ENCODE peak calls at places on chromosomes 7 and 10, in five cellular contexts. L, G, Z, D and O are unnamed samples.

GRCh38 chr7:88357295-88357694 is 50.6 kb upstream of the STEAP4 start:
- DNase-seq in G (no peak), Z (no peak), L (peak; percentile 48), D (no peak), O (no peak)

GRCh38 chr10:129104266-129105045 is 362.6 kb upstream of the MGMT start:
- DNase-seq in D (no peak), Z (no peak), G (no peak), L (no peak), O (no peak)

GRCh38 chr7:66043681-66044497 is 31.7 kb upstream of the ASL start:
- DNase-seq in G (no peak), D (peak; percentile 3), Z (peak; percentile 73), L (peak; percentile 68), O (no peak)

GRCh38 chr7:23022258-23022745 is 8.4 kb upstream of the HYCC1 start:
- DNase-seq in D (no peak), L (no peak), G (no peak), Z (no peak), O (no peak)

GRCh38 chr10:102504179-102504975 is 605 bp downstream of the SUFU start:
- DNase-seq in G (peak; percentile 33), D (peak; percentile 40), Z (peak; percentile 86), L (peak; percentile 68), O (peak; percentile 7)

GRCh38 chr7:32618987-32619386 is 123.7 kb downstream of the AVL9 start:
- DNase-seq in D (no peak), G (no peak), L (no peak), Z (no peak), O (no peak)

GRCh38 chr10:128419466-128420019 is 293.3 kb upstream of the MKI67 start:
- DNase-seq in Z (no peak), L (no peak), D (no peak), G (no peak), O (no peak)

GRCh38 chr10:82150123-82150900 is 275.3 kb downstream of the NRG3 start:
- DNase-seq in Z (peak; percentile 83), D (no peak), G (no peak), L (peak; percentile 42), O (no peak)

GRCh38 chr10:104416851-104417250 is 63.2 kb downstream of the CFAP58 start:
- DNase-seq in G (no peak), Z (no peak), L (no peak), D (no peak), O (no peak)

GRCh38 chr10:17409170-17409733 is 45.1 kb downstream of the ST8SIA6 start:
- DNase-seq in Z (no peak), L (no peak), D (peak; percentile 40), G (no peak), O (no peak)

GRCh38 chr7:116955801-116956514 is 2.7 kb downstream of the ST7 start:
- DNase-seq in G (no peak), D (no peak), Z (no peak), L (no peak), O (no peak)

GRCh38 chr7:46390042-46390441 is 469.0 kb upstream of the IGFBP3 start:
- DNase-seq in Z (no peak), G (no peak), D (no peak), L (no peak), O (no peak)

GRCh38 chr10:78372806-78373205 is 339.1 kb downstream of the RPS24 start:
- DNase-seq in G (no peak), L (peak; percentile 5), Z (no peak), D (no peak), O (no peak)

GRCh38 chr10:120824864-120825263 is 26.3 kb upstream of the WDR11 start:
- DNase-seq in Z (peak; percentile 81), L (peak; percentile 50), G (peak; percentile 14), D (no peak), O (no peak)

GRCh38 chr10:43957267-43958070 is 308.8 kb upstream of the ZNF32 start:
- DNase-seq in Z (no peak), G (no peak), L (no peak), D (no peak), O (no peak)

GRCh38 chr7:63047061-63047460 is 951.6 kb upstream of the ZNF722 start:
- DNase-seq in G (no peak), D (no peak), L (no peak), Z (no peak), O (no peak)

GRCh38 chr7:100044719-100045118 is 4.9 kb upstream of the ZSCAN21 start:
- DNase-seq in D (no peak), Z (no peak), L (no peak), G (peak; percentile 33), O (no peak)

GRCh38 chr10:122333037-122333436 is 41.5 kb upstream of the PLEKHA1 start:
- DNase-seq in G (no peak), D (no peak), Z (no peak), L (no peak), O (no peak)

GRCh38 chr7:68700414-68700813 is 897.9 kb upstream of the AUTS2 start:
- DNase-seq in G (no peak), Z (no peak), L (no peak), D (no peak), O (no peak)

GRCh38 chr7:22698762-22699161 is 28.2 kb upstream of the IL6 start:
- DNase-seq in Z (no peak), L (no peak), D (no peak), G (no peak), O (no peak)

GRCh38 chr7:2114052-2114451 is 118.7 kb downstream of the MAD1L1 start:
- DNase-seq in G (peak; percentile 74), D (no peak), L (no peak), Z (no peak), O (no peak)

GRCh38 chr7:73717025-73717807 is 2.3 kb downstream of the STX1A start:
- DNase-seq in Z (no peak), G (no peak), D (no peak), L (no peak), O (no peak)

GRCh38 chr10:58780481-58780880 is 267.8 kb downstream of the BICC1 start:
- DNase-seq in D (no peak), Z (no peak), L (no peak), G (no peak), O (no peak)

GRCh38 chr7:134364619-134365037 is 47.9 kb upstream of the SLC35B4 start:
- DNase-seq in G (peak; percentile 61), Z (no peak), D (no peak), L (no peak), O (no peak)

GRCh38 chr7:151798851-151799428 is 78.0 kb downstream of the PRKAG2 start:
- DNase-seq in D (no peak), Z (no peak), G (no peak), L (no peak), O (no peak)

GRCh38 chr7:18952846-18953245 is 164.6 kb downstream of the TWIST1 start:
- DNase-seq in L (no peak), D (no peak), Z (no peak), G (no peak), O (no peak)

GRCh38 chr10:12592967-12593366 is 243.6 kb downstream of the CAMK1D start:
- DNase-seq in D (no peak), G (no peak), L (no peak), Z (no peak), O (no peak)

GRCh38 chr10:20415684-20416083 is 481.4 kb downstream of the NEBL start:
- DNase-seq in G (no peak), L (no peak), D (no peak), Z (no peak), O (no peak)

GRCh38 chr10:30877111-30877510 is 154.6 kb downstream of the ZNF438 start:
- DNase-seq in D (no peak), G (no peak), L (no peak), Z (no peak), O (no peak)

GRCh38 chr10:7593068-7593467 is 73.7 kb downstream of the ITIH5 start:
- DNase-seq in Z (no peak), L (peak; percentile 60), G (no peak), D (no peak), O (no peak)

GRCh38 chr7:620885-621284 is 101.2 kb upstream of the PDGFA start:
- DNase-seq in L (no peak), G (no peak), Z (no peak), D (no peak), O (no peak)

GRCh38 chr7:617614-618538 is 98.2 kb upstream of the PDGFA start:
- DNase-seq in G (no peak), D (no peak), Z (no peak), L (peak; percentile 46), O (no peak)

GRCh38 chr7:619356-619840 is 99.8 kb upstream of the PDGFA start:
- DNase-seq in G (no peak), L (peak; percentile 18), Z (no peak), D (no peak), O (no peak)

GRCh38 chr7:620052-620451 is 100.4 kb upstream of the PDGFA start:
- DNase-seq in L (peak; percentile 16), D (no peak), G (peak; percentile 88), Z (no peak), O (no peak)

GRCh38 chr7:618539-619355 is 99.1 kb upstream of the PDGFA start:
- DNase-seq in Z (no peak), L (peak; percentile 53), G (no peak), D (peak; percentile 88), O (peak; percentile 68)
- H3K27ac ChIP-seq in Z (no peak overlapping the region), L (no peak overlapping the region), G (no peak overlapping the region), D (peak overlapping the region; percentile 78), O (peak overlapping the region; percentile 86)

GRCh38 chr7:140053812-140054539 is 8.8 kb downstream of the PARP12 start:
- DNase-seq in G (no peak), Z (no peak), D (no peak), L (no peak), O (no peak)
- H3K27ac ChIP-seq in G (no peak overlapping the region), Z (no peak overlapping the region), D (peak overlapping the region; percentile 19), L (no peak overlapping the region), O (no peak overlapping the region)

GRCh38 chr10:92239185-92239599 is 51.7 kb downstream of the CPEB3 start:
- DNase-seq in L (no peak), G (no peak), D (no peak), Z (peak; percentile 6), O (no peak)
- H3K27ac ChIP-seq in L (no peak overlapping the region), G (peak overlapping the region; percentile 91), D (no peak overlapping the region), Z (no peak overlapping the region), O (no peak overlapping the region)

GRCh38 chr7:12637819-12638592 is 49.4 kb upstream of the ARL4A start:
- DNase-seq in D (peak; percentile 3), L (no peak), G (no peak), Z (no peak), O (no peak)
- H3K27ac ChIP-seq in D (no peak overlapping the region), L (no peak overlapping the region), G (no peak overlapping the region), Z (no peak overlapping the region), O (no peak overlapping the region)

DNA sequence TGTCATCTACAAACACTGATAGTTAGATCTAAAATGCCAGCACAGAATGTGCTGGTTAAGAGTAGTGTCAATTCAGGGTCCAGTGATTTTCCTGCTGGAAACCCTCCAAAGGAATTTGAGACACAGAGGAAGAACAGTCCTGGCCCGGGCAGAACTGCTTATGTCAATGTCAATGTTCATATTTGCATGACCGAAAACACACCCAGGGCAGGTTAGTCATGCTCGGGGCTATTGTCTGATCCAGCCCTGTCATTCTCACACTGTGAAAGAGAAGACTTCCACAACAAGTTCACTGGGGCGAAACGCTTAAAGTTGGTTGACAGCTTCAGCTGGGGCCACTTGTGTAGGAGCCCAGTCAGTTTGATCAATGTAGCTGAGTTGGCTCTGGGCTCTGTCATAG is 139.3 kb downstream of the C1GALT1 start:
- DNase-seq in G (peak; percentile 55), Z (no peak), L (no peak), D (no peak), O (no peak)
- H3K27ac ChIP-seq in G (no peak overlapping the region), Z (no peak overlapping the region), L (no peak overlapping the region), D (no peak overlapping the region), O (no peak overlapping the region)

GRCh38 chr10:60380781-60381180 is 8.9 kb downstream of the ANK3 start:
- DNase-seq in G (no peak), D (no peak), Z (no peak), L (no peak), O (no peak)
- H3K27ac ChIP-seq in G (no peak overlapping the region), D (no peak overlapping the region), Z (no peak overlapping the region), L (no peak overlapping the region), O (no peak overlapping the region)